ENCODE peak calls at places on chromosomes 1 and 21, in seven cellular contexts. I is CD4-positive, alpha-beta T cell; A is osteocyte; O is uterus; J is WTC11; L is nephron progenitor cell; D is suprapubic skin. H is an unnamed sample.

GRCh38 chr21:39667353-39667891 is 54.7 kb downstream of the B3GALT5 start:
- DNase-seq in A (peak; percentile 68), O (no peak), J (no peak), L (no peak), I (no peak), D (no peak), H (no peak)

GRCh38 chr1:180234369-180235076 is 4.5 kb downstream of the LHX4 start:
- DNase-seq in D (peak; percentile 51), J (peak; percentile 74), O (no peak), I (no peak), L (peak; percentile 70), A (no peak), H (no peak)

GRCh38 chr1:41305576-41306365 is 55.5 kb upstream of the FOXO6 start:
- DNase-seq in J (no peak), I (no peak), A (no peak), O (no peak), D (no peak), L (peak; percentile 30), H (peak; percentile 52)

GRCh38 chr1:39087109-39087834 is 61.1 kb downstream of the NDUFS5 start:
- DNase-seq in L (no peak), D (no peak), A (no peak), J (no peak), I (no peak), O (peak; percentile 62), H (no peak)

GRCh38 chr21:44062380-44062779 is 44.8 kb upstream of the PWP2 start:
- DNase-seq in D (peak; percentile 25), I (no peak), O (no peak), L (no peak), A (no peak), J (no peak), H (no peak)

GRCh38 chr1:4169991-4170390 is 269.9 kb upstream of the C1orf174 start:
- DNase-seq in O (no peak), A (no peak), I (no peak), J (no peak), D (no peak), L (no peak), H (no peak)

GRCh38 chr1:212039622-212040021 is 4.1 kb downstream of the DTL start:
- DNase-seq in O (no peak), J (no peak), I (no peak), L (no peak), A (no peak), D (no peak), H (no peak)

GRCh38 chr1:227437495-227438008 is 119.3 kb upstream of the CDC42BPA start:
- DNase-seq in J (no peak), I (no peak), A (no peak), L (no peak), O (no peak), D (no peak), H (no peak)

GRCh38 chr1:31152181-31152768 is 86.8 kb upstream of the PUM1 start:
- DNase-seq in I (no peak), A (no peak), L (no peak), J (no peak), D (no peak), O (no peak), H (no peak)

GRCh38 chr1:209029737-209030136 is 553.8 kb upstream of the CAMK1G start:
- DNase-seq in I (no peak), J (no peak), A (no peak), D (no peak), O (no peak), L (no peak), H (no peak)

GRCh38 chr1:10635992-10636391 is 160.5 kb downstream of the CASZ1 start:
- DNase-seq in J (no peak), D (no peak), I (no peak), L (no peak), O (peak; percentile 28), A (no peak), H (no peak)

GRCh38 chr1:3895279-3895950 is 4.7 kb downstream of the C1orf174 start:
- DNase-seq in L (no peak), D (peak; percentile 10), A (no peak), I (no peak), J (no peak), O (no peak), H (no peak)

GRCh38 chr1:201585099-201585498 is 46.2 kb downstream of the NAV1 start:
- DNase-seq in L (no peak), D (no peak), A (no peak), I (no peak), J (no peak), O (no peak), H (no peak)

GRCh38 chr1:54543729-54544496 is 4.1 kb upstream of the ACOT11 start:
- DNase-seq in J (no peak), L (no peak), A (no peak), D (no peak), O (no peak), I (no peak), H (no peak)

GRCh38 chr1:42931911-42932422 is 26.7 kb downstream of the SLC2A1 start:
- DNase-seq in J (no peak), D (peak; percentile 81), L (no peak), I (peak; percentile 60), A (no peak), O (no peak), H (peak; percentile 80)

GRCh38 chr1:214615871-214616270 is 12.9 kb downstream of the CENPF start:
- DNase-seq in D (no peak), J (no peak), L (no peak), O (no peak), A (no peak), I (no peak), H (no peak)

GRCh38 chr21:45984584-45985095 is 3.1 kb downstream of the COL6A1 start:
- DNase-seq in L (no peak), A (no peak), D (no peak), J (no peak), I (no peak), O (no peak), H (no peak)

GRCh38 chr1:235441159-235441685 is 63.0 kb downstream of the B3GALNT2 start:
- DNase-seq in J (no peak), I (no peak), L (no peak), D (no peak), O (no peak), A (no peak), H (no peak)

GRCh38 chr1:86156571-86157455 is at the start of gene COL24A1:
- DNase-seq in I (no peak), L (peak; percentile 79), A (peak; percentile 85), O (peak; percentile 22), J (peak; percentile 78), D (peak; percentile 59), H (no peak)

GRCh38 chr1:211735208-211736170 is 60.1 kb upstream of the NEK2 start:
- DNase-seq in L (no peak), A (no peak), I (no peak), J (no peak), O (no peak), D (peak; percentile 62), H (no peak)

GRCh38 chr1:115327270-115327669 is 10.8 kb downstream of the NGF start:
- DNase-seq in D (no peak), J (no peak), A (no peak), O (no peak), I (no peak), L (no peak), H (no peak)

GRCh38 chr1:200279810-200280411 is 129.9 kb downstream of the ZNF281 start:
- DNase-seq in I (no peak), J (peak; percentile 80), L (peak; percentile 17), O (no peak), A (no peak), D (no peak), H (no peak)

GRCh38 chr1:10866314-10867091 is 70.1 kb upstream of the CASZ1 start:
- DNase-seq in O (peak; percentile 35), I (peak; percentile 1), L (peak; percentile 34), A (no peak), D (no peak), J (peak; percentile 69), H (no peak)

GRCh38 chr1:174243451-174244000 is 84.2 kb downstream of the RABGAP1L start:
- DNase-seq in A (no peak), D (no peak), L (no peak), O (no peak), I (no peak), J (no peak), H (no peak)

GRCh38 chr1:56978819-56979218 is 13.0 kb upstream of the C8B start:
- DNase-seq in I (no peak), D (no peak), L (no peak), O (no peak), A (no peak), J (peak; percentile 17), H (no peak)

DNA sequence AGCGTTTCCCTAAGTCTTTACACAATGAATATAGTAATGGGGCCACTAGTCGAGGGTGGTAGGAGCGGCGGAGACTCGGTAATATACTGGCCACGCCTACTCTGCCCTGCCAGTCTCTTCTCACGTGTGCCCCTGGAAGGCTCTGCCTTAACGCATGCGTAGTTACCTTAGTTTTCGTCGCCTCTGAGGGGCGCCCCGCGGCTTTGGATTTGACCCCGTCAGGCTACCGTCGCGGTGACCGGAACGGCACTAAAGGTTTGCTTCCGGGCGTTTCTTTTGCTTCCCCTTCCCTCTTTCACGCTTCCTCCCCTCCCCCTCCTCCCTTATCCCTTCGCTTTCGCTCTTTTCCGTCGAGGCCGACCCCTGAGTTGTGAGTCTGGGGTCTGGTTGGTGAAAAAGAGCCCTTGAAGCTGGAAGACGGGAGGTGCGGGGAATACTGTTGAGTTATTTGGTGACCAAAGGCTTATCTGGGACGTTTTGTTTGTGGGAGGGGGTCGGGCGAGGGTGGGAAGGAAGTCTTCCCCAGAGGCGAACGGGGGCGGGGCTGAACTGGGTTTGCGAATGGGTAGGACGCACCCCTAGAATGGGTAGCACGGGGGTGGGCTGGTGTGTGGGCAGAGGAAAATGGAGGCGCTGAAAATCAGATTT is at the start of gene SETDB1:
- DNase-seq in O (peak; percentile 96), I (peak; percentile 88), A (peak; percentile 98), L (peak; percentile 90), J (peak; percentile 98), D (peak; percentile 97), H (peak; percentile 88)
- TF ChIP-seq CTCF in O (no peak), I (no peak), A (no peak), L (no peak), J (no peak), D (no peak), H (no peak)

DNA sequence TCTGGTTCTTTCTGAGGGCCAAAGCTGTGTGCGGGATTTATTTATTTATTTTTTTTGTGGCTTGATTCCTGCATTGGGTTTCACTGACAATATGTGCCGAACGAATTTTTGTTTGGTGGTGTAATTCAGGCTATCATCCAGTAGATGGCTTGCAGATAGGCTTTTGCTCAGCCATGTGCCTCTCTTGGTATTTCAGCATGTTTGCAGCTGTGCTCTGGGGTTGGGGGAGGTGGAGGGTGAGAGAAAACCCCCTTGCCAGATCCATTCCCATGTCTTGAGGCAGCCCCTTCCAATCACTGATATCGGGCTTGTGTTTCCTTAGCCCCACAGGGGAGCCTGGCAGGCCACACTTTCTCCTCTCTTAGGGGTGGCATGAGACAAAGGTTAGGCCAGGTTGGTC is 302.4 kb downstream of the PTGER3 start:
- DNase-seq in A (no peak), O (no peak), I (no peak), L (no peak), D (no peak), J (peak; percentile 27), H (no peak)
- TF ChIP-seq CTCF in A (peak; percentile 17), O (no peak), I (no peak), L (peak; percentile 30), D (no peak), J (peak; percentile 39), H (no peak)

GRCh38 chr1:182370532-182370931 is 21.1 kb downstream of the GLUL start:
- DNase-seq in I (no peak), A (no peak), J (no peak), O (no peak), L (no peak), D (no peak), H (no peak)
- TF ChIP-seq CTCF in I (no peak), A (no peak), J (no peak), O (no peak), L (no peak), D (no peak), H (no peak)

GRCh38 chr1:161389691-161390558 is 22.2 kb upstream of the CFAP126 start:
- DNase-seq in I (peak; percentile 92), L (peak; percentile 98), J (peak; percentile 91), D (peak; percentile 99), O (peak; percentile 99), A (peak; percentile 99), H (peak; percentile 94)
- TF ChIP-seq CTCF in I (no peak), L (no peak), J (no peak), D (no peak), O (no peak), A (no peak), H (no peak)